ENCODE peak calls at places on chromosomes 1 and 21, in five cellular contexts. One of them, this sample, is unnamed.

GRCh38 chr21:38468989-38469388 is 29.3 kb downstream of the ERG start:
- DNase-seq in SK-N-SH: no peak
- DNase-seq in K562: no peak
- DNase-seq in HepG2: peak; percentile 68
- DNase-seq in GM12878: no peak
- DNase-seq in this sample: no peak

GRCh38 chr1:32464716-32465540 is at the start of gene ZBTB8B:
- DNase-seq in SK-N-SH: peak; percentile 99
- DNase-seq in K562: no peak
- DNase-seq in HepG2: peak; percentile 41
- DNase-seq in GM12878: no peak
- DNase-seq in this sample: peak; percentile 100

GRCh38 chr1:156113263-156114004 is 1.1 kb upstream of the LMNA start:
- DNase-seq in SK-N-SH: peak; percentile 50
- DNase-seq in K562: no peak
- DNase-seq in HepG2: no peak
- DNase-seq in GM12878: no peak
- DNase-seq in this sample: no peak

GRCh38 chr1:5744911-5745431 is 247.3 kb downstream of the NPHP4 start:
- DNase-seq in SK-N-SH: peak; percentile 81
- DNase-seq in K562: no peak
- DNase-seq in HepG2: no peak
- DNase-seq in GM12878: no peak
- DNase-seq in this sample: no peak

GRCh38 chr1:226738421-226738994 is 574 bp downstream of the ITPKB start:
- DNase-seq in SK-N-SH: peak; percentile 67
- DNase-seq in K562: no peak
- DNase-seq in HepG2: no peak
- DNase-seq in GM12878: no peak
- DNase-seq in this sample: peak; percentile 49

GRCh38 chr1:154141240-154141639 is 13.6 kb downstream of the NUP210L start:
- DNase-seq in SK-N-SH: no peak
- DNase-seq in K562: no peak
- DNase-seq in HepG2: no peak
- DNase-seq in GM12878: no peak
- DNase-seq in this sample: no peak

GRCh38 chr1:110017792-110018191 is 16.6 kb upstream of the STRIP1 start:
- DNase-seq in SK-N-SH: no peak
- DNase-seq in K562: no peak
- DNase-seq in HepG2: no peak
- DNase-seq in GM12878: no peak
- DNase-seq in this sample: no peak

GRCh38 chr1:17853241-17853640 is 98.1 kb downstream of the ACTL8 start:
- DNase-seq in SK-N-SH: no peak
- DNase-seq in K562: no peak
- DNase-seq in HepG2: no peak
- DNase-seq in GM12878: no peak
- DNase-seq in this sample: no peak

GRCh38 chr1:225941949-225942222 is 866 bp upstream of the LEFTY2 start:
- DNase-seq in SK-N-SH: no peak
- DNase-seq in K562: no peak
- DNase-seq in HepG2: no peak
- DNase-seq in GM12878: no peak
- DNase-seq in this sample: no peak

GRCh38 chr1:202101182-202101581 is 21.5 kb upstream of the GPR37L1 start:
- DNase-seq in SK-N-SH: peak; percentile 55
- DNase-seq in K562: no peak
- DNase-seq in HepG2: no peak
- DNase-seq in GM12878: no peak
- DNase-seq in this sample: no peak

GRCh38 chr21:37040212-37040611 is 32.7 kb downstream of the PIGP start:
- DNase-seq in SK-N-SH: no peak
- DNase-seq in K562: no peak
- DNase-seq in HepG2: no peak
- DNase-seq in GM12878: no peak
- DNase-seq in this sample: no peak

GRCh38 chr1:233514946-233515391 is 98.9 kb upstream of the KCNK1 start:
- DNase-seq in SK-N-SH: no peak
- DNase-seq in K562: no peak
- DNase-seq in HepG2: no peak
- DNase-seq in GM12878: no peak
- DNase-seq in this sample: no peak

GRCh38 chr1:20485527-20486456 is at the start of gene CAMK2N1:
- DNase-seq in SK-N-SH: peak; percentile 89
- DNase-seq in K562: peak; percentile 66
- DNase-seq in HepG2: peak; percentile 55
- DNase-seq in GM12878: no peak
- DNase-seq in this sample: peak; percentile 76

GRCh38 chr1:243287652-243288051 is 31.8 kb downstream of the SDCCAG8 start:
- DNase-seq in SK-N-SH: no peak
- DNase-seq in K562: no peak
- DNase-seq in HepG2: no peak
- DNase-seq in GM12878: peak; percentile 46
- DNase-seq in this sample: no peak

GRCh38 chr1:1371741-1372711 is 3.0 kb downstream of the AURKAIP1 start:
- DNase-seq in SK-N-SH: peak; percentile 93
- DNase-seq in K562: peak; percentile 80
- DNase-seq in HepG2: peak; percentile 47
- DNase-seq in GM12878: no peak
- DNase-seq in this sample: peak; percentile 78

DNA sequence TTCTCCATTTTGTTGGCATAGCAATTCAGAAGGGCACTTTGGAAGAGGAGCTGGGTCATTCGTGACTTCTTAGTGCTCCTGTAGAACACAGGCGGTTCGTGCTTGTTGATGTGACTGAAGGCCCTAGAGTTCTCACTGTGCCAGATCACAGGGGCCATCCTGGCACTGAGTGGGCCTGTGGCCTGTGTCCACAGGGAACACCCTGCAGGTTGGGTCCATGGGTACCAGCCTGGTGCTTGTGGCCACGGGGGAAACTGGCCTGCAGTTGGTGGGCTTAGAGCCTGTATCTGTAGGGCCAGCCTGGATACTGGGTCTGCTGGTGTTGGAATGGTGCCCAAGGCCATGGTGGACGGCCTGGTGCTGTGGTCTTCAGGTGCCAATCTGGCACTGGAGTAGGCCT is 9.2 kb downstream of the OR2G3 start:
- DNase-seq in SK-N-SH: no peak
- DNase-seq in K562: no peak
- DNase-seq in HepG2: no peak
- DNase-seq in GM12878: no peak
- DNase-seq in this sample: no peak
- TF ChIP-seq FOXM1 in SK-N-SH: no peak
- TF ChIP-seq FOXM1 in K562: no peak
- TF ChIP-seq FOXM1 in HepG2: no peak
- TF ChIP-seq FOXM1 in GM12878: no peak
- TF ChIP-seq FOXM1 in this sample: no peak

GRCh38 chr21:33761104-33762036 is 119.1 kb downstream of the ITSN1 start:
- DNase-seq in SK-N-SH: no peak
- DNase-seq in K562: peak; percentile 84
- DNase-seq in HepG2: peak; percentile 73
- DNase-seq in GM12878: no peak
- DNase-seq in this sample: peak; percentile 72
- TF ChIP-seq FOXM1 in SK-N-SH: no peak
- TF ChIP-seq FOXM1 in K562: no peak
- TF ChIP-seq FOXM1 in HepG2: no peak
- TF ChIP-seq FOXM1 in GM12878: no peak
- TF ChIP-seq FOXM1 in this sample: no peak

DNA sequence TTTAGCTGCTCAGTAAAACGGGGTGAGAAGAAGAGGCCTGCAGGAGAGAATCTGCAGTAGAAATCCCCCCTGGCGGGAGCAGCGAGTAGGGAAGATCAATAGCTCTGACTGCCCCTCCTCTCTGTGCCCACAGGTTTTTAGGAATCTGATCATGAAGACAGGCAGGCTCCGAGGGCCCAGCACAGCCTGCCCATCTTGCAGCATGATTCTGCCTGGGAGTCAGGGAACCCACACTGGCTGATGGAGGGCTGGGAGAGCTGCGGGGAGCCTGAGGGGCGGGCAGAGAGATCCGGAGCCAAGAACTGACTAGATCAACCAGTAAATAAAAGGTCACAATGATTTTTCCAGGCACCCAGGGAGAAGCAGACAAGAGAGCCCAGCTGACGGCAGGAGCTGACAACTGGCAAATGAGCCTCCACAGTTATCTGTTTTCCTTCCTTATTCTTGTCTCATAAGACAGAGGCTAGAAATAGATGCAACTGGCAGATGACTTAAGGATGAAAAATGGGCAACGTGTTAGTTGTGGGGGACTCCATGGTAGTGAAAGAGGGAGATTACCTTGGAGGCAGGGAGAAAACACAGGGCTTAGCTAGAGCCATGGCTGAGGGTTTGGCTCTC is 116.3 kb downstream of the PLXNA2 start:
- DNase-seq in SK-N-SH: no peak
- DNase-seq in K562: no peak
- DNase-seq in HepG2: no peak
- DNase-seq in GM12878: no peak
- DNase-seq in this sample: no peak
- TF ChIP-seq FOXM1 in SK-N-SH: no peak
- TF ChIP-seq FOXM1 in K562: no peak
- TF ChIP-seq FOXM1 in HepG2: no peak
- TF ChIP-seq FOXM1 in GM12878: no peak
- TF ChIP-seq FOXM1 in this sample: no peak

GRCh38 chr1:40303790-40304189 is 13.3 kb downstream of the COL9A2 start:
- DNase-seq in SK-N-SH: no peak
- DNase-seq in K562: no peak
- DNase-seq in HepG2: no peak
- DNase-seq in GM12878: no peak
- DNase-seq in this sample: no peak
- TF ChIP-seq FOXM1 in SK-N-SH: no peak
- TF ChIP-seq FOXM1 in K562: no peak
- TF ChIP-seq FOXM1 in HepG2: no peak
- TF ChIP-seq FOXM1 in GM12878: no peak
- TF ChIP-seq FOXM1 in this sample: no peak

DNA sequence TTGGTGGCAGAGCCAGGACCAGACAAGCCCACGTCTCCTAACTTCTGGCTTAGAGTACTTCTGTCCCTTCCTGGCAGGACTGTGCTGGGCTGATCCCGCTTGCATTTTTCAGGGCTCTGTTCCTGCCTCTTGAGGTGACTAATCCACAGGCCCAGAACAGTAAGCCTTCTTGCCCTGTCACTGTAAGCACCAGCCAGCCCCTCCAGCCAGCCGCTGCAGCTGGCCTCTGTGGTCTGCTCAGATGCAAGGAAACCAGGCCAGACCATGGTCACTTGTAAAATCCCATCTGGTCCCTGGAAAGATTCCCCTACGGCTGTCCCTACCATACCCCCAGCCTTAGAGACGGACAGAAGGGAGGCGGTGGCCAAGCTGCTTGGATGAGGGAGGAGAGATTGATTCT is 74.2 kb downstream of the KIRREL1 start:
- DNase-seq in SK-N-SH: no peak
- DNase-seq in K562: no peak
- DNase-seq in HepG2: no peak
- DNase-seq in GM12878: no peak
- DNase-seq in this sample: no peak
- TF ChIP-seq FOXM1 in SK-N-SH: no peak
- TF ChIP-seq FOXM1 in K562: no peak
- TF ChIP-seq FOXM1 in HepG2: no peak
- TF ChIP-seq FOXM1 in GM12878: no peak
- TF ChIP-seq FOXM1 in this sample: no peak

DNA sequence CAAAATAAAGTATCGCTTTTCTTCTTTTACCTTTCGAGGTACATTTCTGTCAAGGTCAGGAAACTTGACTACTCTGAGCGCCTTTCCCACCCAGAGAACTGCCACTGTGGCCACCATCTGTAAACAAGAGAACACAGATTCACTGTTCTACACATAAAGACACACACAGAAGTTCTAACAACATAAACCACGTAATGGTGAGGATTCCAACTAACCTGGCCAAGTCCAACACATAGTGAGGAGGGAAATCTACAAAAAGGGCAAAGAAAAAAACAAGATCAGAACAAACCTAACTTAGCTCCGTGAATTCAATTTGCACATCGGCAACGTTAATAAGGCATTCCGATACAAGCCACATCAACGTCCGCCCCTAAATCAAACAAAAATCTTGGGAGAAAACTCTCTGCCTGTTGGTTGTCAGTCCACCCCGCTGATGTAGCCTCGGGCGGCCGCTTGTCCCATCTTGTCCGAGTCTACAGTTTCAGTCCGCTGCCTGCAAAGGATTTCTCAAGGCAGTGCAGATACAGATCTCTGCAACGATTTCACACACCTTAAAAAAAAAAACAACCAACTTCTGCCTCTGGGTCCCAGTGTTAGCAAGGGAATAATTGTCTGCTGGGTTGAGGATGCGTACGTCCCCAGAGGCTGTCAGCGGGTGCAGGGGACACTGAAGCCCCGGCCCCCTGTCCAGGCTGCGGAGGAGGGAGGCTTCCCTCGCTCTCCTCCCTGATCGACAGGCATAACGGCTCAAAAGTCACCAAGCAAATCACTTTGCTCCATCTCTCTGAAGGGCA is 1.0 kb downstream of the SLC35D1 start:
- DNase-seq in SK-N-SH: peak; percentile 7
- DNase-seq in K562: peak; percentile 71
- DNase-seq in HepG2: peak; percentile 44
- DNase-seq in GM12878: no peak
- DNase-seq in this sample: peak; percentile 53
- TF ChIP-seq FOXM1 in SK-N-SH: no peak
- TF ChIP-seq FOXM1 in K562: no peak
- TF ChIP-seq FOXM1 in HepG2: no peak
- TF ChIP-seq FOXM1 in GM12878: no peak
- TF ChIP-seq FOXM1 in this sample: no peak

DNA sequence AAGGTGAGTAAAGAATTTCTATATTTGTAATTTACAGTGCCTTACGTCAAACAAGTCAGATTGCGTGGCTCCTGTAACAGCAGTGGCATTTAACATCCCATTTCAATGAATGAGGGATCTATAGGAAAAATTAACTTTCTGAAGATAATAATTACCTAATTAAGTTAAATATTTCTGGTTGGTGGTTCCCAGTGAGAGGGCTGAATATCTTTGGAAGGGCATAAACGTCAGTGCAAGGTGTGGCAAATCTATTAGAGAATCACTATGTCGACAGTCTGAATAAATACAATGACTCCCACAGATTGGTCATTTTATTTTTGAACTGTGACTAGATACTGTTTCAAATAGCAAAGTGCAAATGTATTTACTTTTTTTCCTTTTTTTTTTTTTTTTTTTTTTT is 80.0 kb downstream of the S1PR1 start:
- DNase-seq in SK-N-SH: no peak
- DNase-seq in K562: no peak
- DNase-seq in HepG2: no peak
- DNase-seq in GM12878: no peak
- DNase-seq in this sample: no peak
- TF ChIP-seq FOXM1 in SK-N-SH: no peak
- TF ChIP-seq FOXM1 in K562: no peak
- TF ChIP-seq FOXM1 in HepG2: no peak
- TF ChIP-seq FOXM1 in GM12878: no peak
- TF ChIP-seq FOXM1 in this sample: no peak